ENCODE peak calls at places on chromosomes 12 and 14, in six cellular contexts. F is HTR-8/SVneo; A is stimulated activated CD4-positive, alpha-beta T cell treated with anti-CD3 and anti-CD28 coated beads, Interleukin-12 subunit alpha, Interleukin-12 subunit beta, amount 100 ng/mL, for 24 hours; M is activated CD4-positive, alpha-beta T cell treated with anti-CD3 and anti-CD28 coated beads, Interleukin-2, amount 50 U/mL, for 1 hour; O is transverse colon; Y is ureter. C is an unnamed sample.

GRCh38 chr14:64997108-64997794 is 10.6 kb downstream of the FNTB start:
- DNase-seq in M (no peak), O (no peak), F (no peak), A (no peak), Y (no peak), C (no peak)

GRCh38 chr12:27554003-27554402 is 30.0 kb downstream of the PPFIBP1 start:
- DNase-seq in Y (no peak), F (no peak), O (no peak), M (no peak), A (no peak), C (no peak)

GRCh38 chr12:76762556-76762955 is 1.4 kb upstream of the ZDHHC17 start:
- DNase-seq in F (no peak), Y (no peak), M (no peak), A (no peak), O (no peak), C (no peak)

GRCh38 chr12:10600988-10601387 is 12.4 kb downstream of the MAGOHB start:
- DNase-seq in A (no peak), O (no peak), F (no peak), M (no peak), Y (no peak), C (no peak)

GRCh38 chr12:116964740-116965090 is 54.0 kb downstream of the FBXW8 start:
- DNase-seq in M (no peak), A (no peak), Y (no peak), O (no peak), F (no peak), C (no peak)

GRCh38 chr14:70722418-70722817 is 80.7 kb downstream of the TTC9 start:
- DNase-seq in A (no peak), F (no peak), M (no peak), Y (no peak), O (no peak), C (no peak)

GRCh38 chr12:94900496-94900895 is 103.0 kb downstream of the NDUFA12 start:
- DNase-seq in O (no peak), F (no peak), A (no peak), Y (no peak), M (no peak), C (no peak)

GRCh38 chr14:104388011-104388521 is 191.5 kb upstream of the C14orf180 start:
- DNase-seq in Y (peak), F (no peak), A (no peak), O (no peak), M (no peak), C (no peak)

GRCh38 chr12:64525461-64526160 is 73.7 kb downstream of the TBK1 start:
- DNase-seq in O (no peak), F (no peak), Y (no peak), M (no peak), A (no peak), C (no peak)

GRCh38 chr12:6792522-6793201 is 3.3 kb downstream of the CD4 start:
- DNase-seq in M (peak), F (no peak), Y (no peak), A (no peak), O (no peak), C (no peak)

GRCh38 chr14:105066285-105067071 is 1.2 kb upstream of the GPR132 start:
- DNase-seq in A (no peak), Y (no peak), F (no peak), O (no peak), M (no peak), C (no peak)

GRCh38 chr12:17642340-17642650 is 447.7 kb downstream of the RERGL start:
- DNase-seq in Y (no peak), A (no peak), M (no peak), F (no peak), O (no peak), C (no peak)

GRCh38 chr14:91985008-91985407 is 37.5 kb upstream of the FBLN5 start:
- DNase-seq in M (no peak), O (no peak), Y (no peak), A (no peak), F (no peak), C (no peak)

GRCh38 chr12:57315681-57316080 is 64.7 kb upstream of the STAC3 start:
- DNase-seq in A (no peak), Y (no peak), F (no peak), M (no peak), O (no peak), C (no peak)

GRCh38 chr14:103801459-103801858 is 45.9 kb downstream of the PPP1R13B start:
- DNase-seq in F (peak), M (no peak), Y (no peak), A (no peak), O (no peak), C (no peak)

GRCh38 chr12:66709893-66710292 is 31.0 kb upstream of the GRIP1 start:
- DNase-seq in O (no peak), M (no peak), Y (no peak), A (no peak), F (no peak), C (no peak)

GRCh38 chr12:119601877-119602536 is 8.4 kb downstream of the TMEM233 start:
- DNase-seq in F (no peak), Y (no peak), M (no peak), A (no peak), O (no peak), C (no peak)

GRCh38 chr12:80165741-80166140 is 66.4 kb downstream of the OTOGL start:
- DNase-seq in M (no peak), O (no peak), F (no peak), A (no peak), Y (no peak), C (no peak)

C was measured in right atrium auricular region.